ENCODE peak calls at places on chromosomes 13 and 19, in seven cellular contexts. One of them, this sample, is unnamed.

GRCh38 chr13:77345150-77345780 is 18.4 kb upstream of the MYCBP2 start:
- DNase-seq in A549: no peak
- DNase-seq in omental fat pad: no peak
- DNase-seq in RWPE1: no peak
- DNase-seq in GM20000: no peak
- DNase-seq in mesothelial cell of epicardium: no peak
- DNase-seq in astrocyte of the cerebellum: no peak
- DNase-seq in this sample: no peak

GRCh38 chr13:75870397-75870801 is 234.3 kb downstream of the LMO7 start:
- DNase-seq in RWPE1: peak; percentile 26
- DNase-seq in GM20000: peak; percentile 39
- DNase-seq in astrocyte of the cerebellum: no peak
- DNase-seq in omental fat pad: no peak
- DNase-seq in mesothelial cell of epicardium: no peak
- DNase-seq in A549: peak; percentile 15
- DNase-seq in this sample: peak; percentile 19

GRCh38 chr13:97627566-97627965 is 193.6 kb downstream of the RAP2A start:
- DNase-seq in astrocyte of the cerebellum: peak; percentile 78
- DNase-seq in A549: no peak
- DNase-seq in omental fat pad: no peak
- DNase-seq in RWPE1: peak; percentile 18
- DNase-seq in mesothelial cell of epicardium: no peak
- DNase-seq in GM20000: no peak
- DNase-seq in this sample: no peak

GRCh38 chr19:32287811-32288227 is 57.6 kb upstream of the ZNF507 start:
- DNase-seq in astrocyte of the cerebellum: peak; percentile 6
- DNase-seq in RWPE1: no peak
- DNase-seq in GM20000: no peak
- DNase-seq in A549: peak; percentile 44
- DNase-seq in mesothelial cell of epicardium: no peak
- DNase-seq in omental fat pad: peak; percentile 51
- DNase-seq in this sample: no peak

GRCh38 chr13:111926501-111927180 is 140.3 kb upstream of the SOX1 start:
- DNase-seq in astrocyte of the cerebellum: no peak
- DNase-seq in A549: no peak
- DNase-seq in GM20000: no peak
- DNase-seq in RWPE1: no peak
- DNase-seq in omental fat pad: no peak
- DNase-seq in mesothelial cell of epicardium: no peak
- DNase-seq in this sample: no peak

GRCh38 chr19:3698386-3698950 is 1.8 kb downstream of the PIP5K1C start:
- DNase-seq in A549: no peak
- DNase-seq in mesothelial cell of epicardium: no peak
- DNase-seq in astrocyte of the cerebellum: no peak
- DNase-seq in omental fat pad: no peak
- DNase-seq in GM20000: peak; percentile 67
- DNase-seq in RWPE1: no peak
- DNase-seq in this sample: peak; percentile 73

GRCh38 chr19:36482876-36483275 is 6.5 kb downstream of the ZNF566 start:
- DNase-seq in A549: no peak
- DNase-seq in RWPE1: no peak
- DNase-seq in GM20000: no peak
- DNase-seq in astrocyte of the cerebellum: no peak
- DNase-seq in omental fat pad: no peak
- DNase-seq in mesothelial cell of epicardium: no peak
- DNase-seq in this sample: no peak

GRCh38 chr13:64725492-64725891 is 2504.6 kb downstream of the PCDH9 start:
- DNase-seq in astrocyte of the cerebellum: no peak
- DNase-seq in A549: no peak
- DNase-seq in GM20000: no peak
- DNase-seq in RWPE1: no peak
- DNase-seq in omental fat pad: no peak
- DNase-seq in mesothelial cell of epicardium: no peak
- DNase-seq in this sample: no peak

GRCh38 chr13:113929628-113930615 is 44.0 kb downstream of the C13orf46 start:
- DNase-seq in A549: no peak
- DNase-seq in GM20000: no peak
- DNase-seq in mesothelial cell of epicardium: peak; percentile 29
- DNase-seq in astrocyte of the cerebellum: no peak
- DNase-seq in RWPE1: no peak
- DNase-seq in omental fat pad: peak; percentile 13
- DNase-seq in this sample: no peak

GRCh38 chr13:47211106-47211505 is 314.3 kb upstream of the HTR2A start:
- DNase-seq in astrocyte of the cerebellum: no peak
- DNase-seq in RWPE1: peak; percentile 28
- DNase-seq in omental fat pad: no peak
- DNase-seq in mesothelial cell of epicardium: no peak
- DNase-seq in GM20000: no peak
- DNase-seq in A549: no peak
- DNase-seq in this sample: no peak

GRCh38 chr19:10915511-10916091 is 12.8 kb downstream of the YIPF2 start:
- DNase-seq in A549: no peak
- DNase-seq in astrocyte of the cerebellum: no peak
- DNase-seq in omental fat pad: no peak
- DNase-seq in mesothelial cell of epicardium: no peak
- DNase-seq in GM20000: no peak
- DNase-seq in RWPE1: peak; percentile 80
- DNase-seq in this sample: no peak

GRCh38 chr13:112442483-112443090 is 66.4 kb downstream of the SPACA7 start:
- DNase-seq in A549: no peak
- DNase-seq in RWPE1: peak; percentile 14
- DNase-seq in mesothelial cell of epicardium: no peak
- DNase-seq in omental fat pad: no peak
- DNase-seq in astrocyte of the cerebellum: no peak
- DNase-seq in GM20000: no peak
- DNase-seq in this sample: peak; percentile 14

GRCh38 chr19:1410136-1410786 is 2.9 kb downstream of the DAZAP1 start:
- DNase-seq in omental fat pad: no peak
- DNase-seq in GM20000: no peak
- DNase-seq in mesothelial cell of epicardium: no peak
- DNase-seq in A549: no peak
- DNase-seq in astrocyte of the cerebellum: no peak
- DNase-seq in RWPE1: no peak
- DNase-seq in this sample: no peak

GRCh38 chr13:78603240-78603947 is at the start of gene POU4F1:
- DNase-seq in A549: peak; percentile 50
- DNase-seq in RWPE1: peak; percentile 69
- DNase-seq in mesothelial cell of epicardium: peak; percentile 64
- DNase-seq in GM20000: peak; percentile 92
- DNase-seq in astrocyte of the cerebellum: no peak
- DNase-seq in omental fat pad: no peak
- DNase-seq in this sample: peak; percentile 89

GRCh38 chr19:292951-293350 is 1.7 kb upstream of the PLPP2 start:
- DNase-seq in astrocyte of the cerebellum: no peak
- DNase-seq in mesothelial cell of epicardium: no peak
- DNase-seq in RWPE1: no peak
- DNase-seq in omental fat pad: no peak
- DNase-seq in GM20000: no peak
- DNase-seq in A549: no peak
- DNase-seq in this sample: no peak

GRCh38 chr19:16366433-16367268 is 42.0 kb downstream of the KLF2 start:
- DNase-seq in RWPE1: no peak
- DNase-seq in GM20000: peak; percentile 72
- DNase-seq in mesothelial cell of epicardium: no peak
- DNase-seq in astrocyte of the cerebellum: no peak
- DNase-seq in omental fat pad: no peak
- DNase-seq in A549: no peak
- DNase-seq in this sample: peak; percentile 78

GRCh38 chr19:46963093-46963734 is 56.4 kb upstream of the NPAS1 start:
- DNase-seq in astrocyte of the cerebellum: peak; percentile 93
- DNase-seq in mesothelial cell of epicardium: no peak
- DNase-seq in A549: no peak
- DNase-seq in omental fat pad: no peak
- DNase-seq in RWPE1: no peak
- DNase-seq in GM20000: no peak
- DNase-seq in this sample: no peak

GRCh38 chr13:106230450-106230849 is 305.0 kb downstream of the EFNB2 start:
- DNase-seq in RWPE1: peak; percentile 54
- DNase-seq in GM20000: no peak
- DNase-seq in astrocyte of the cerebellum: peak; percentile 16
- DNase-seq in omental fat pad: no peak
- DNase-seq in A549: no peak
- DNase-seq in mesothelial cell of epicardium: no peak
- DNase-seq in this sample: no peak

DNA sequence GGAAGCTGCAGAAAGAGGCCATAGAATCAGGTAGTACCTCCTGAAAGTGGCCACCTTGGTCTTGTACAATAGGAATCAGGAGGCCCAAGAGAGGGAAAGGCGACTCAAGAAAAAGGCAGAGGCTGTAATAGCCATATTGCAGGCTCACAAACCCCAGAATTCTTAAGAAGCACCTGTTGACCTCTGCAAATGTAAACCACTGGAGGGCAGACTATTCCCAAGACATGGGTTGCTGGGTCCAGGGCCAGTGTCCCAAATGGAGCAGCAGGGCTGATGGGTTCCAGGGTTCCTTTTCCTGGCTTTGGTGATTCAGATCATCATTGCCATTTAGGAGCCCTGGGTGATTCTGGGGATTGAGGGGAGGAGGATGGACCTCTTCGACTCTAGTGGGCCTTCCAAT is 167.6 kb downstream of the B3GLCT start:
- DNase-seq in RWPE1: no peak
- DNase-seq in GM20000: no peak
- DNase-seq in omental fat pad: no peak
- DNase-seq in A549: no peak
- DNase-seq in astrocyte of the cerebellum: no peak
- DNase-seq in mesothelial cell of epicardium: no peak
- DNase-seq in this sample: no peak
- TF ChIP-seq CTCF in RWPE1: no peak
- TF ChIP-seq CTCF in GM20000: no peak
- TF ChIP-seq CTCF in omental fat pad: no peak
- TF ChIP-seq CTCF in A549: no peak
- TF ChIP-seq CTCF in astrocyte of the cerebellum: no peak
- TF ChIP-seq CTCF in mesothelial cell of epicardium: no peak
- TF ChIP-seq CTCF in this sample: no peak

GRCh38 chr13:59172076-59172475 is 991.7 kb downstream of the DIAPH3 start:
- DNase-seq in astrocyte of the cerebellum: no peak
- DNase-seq in omental fat pad: no peak
- DNase-seq in GM20000: no peak
- DNase-seq in RWPE1: no peak
- DNase-seq in mesothelial cell of epicardium: no peak
- DNase-seq in A549: no peak
- DNase-seq in this sample: no peak
- TF ChIP-seq CTCF in astrocyte of the cerebellum: no peak
- TF ChIP-seq CTCF in omental fat pad: no peak
- TF ChIP-seq CTCF in GM20000: no peak
- TF ChIP-seq CTCF in RWPE1: no peak
- TF ChIP-seq CTCF in mesothelial cell of epicardium: no peak
- TF ChIP-seq CTCF in A549: no peak
- TF ChIP-seq CTCF in this sample: no peak

GRCh38 chr13:38046049-38046376 is 176.4 kb upstream of the TRPC4 start:
- DNase-seq in RWPE1: no peak
- DNase-seq in astrocyte of the cerebellum: no peak
- DNase-seq in A549: no peak
- DNase-seq in omental fat pad: no peak
- DNase-seq in GM20000: no peak
- DNase-seq in mesothelial cell of epicardium: no peak
- DNase-seq in this sample: no peak

GRCh38 chr13:38044067-38044466 is 174.5 kb upstream of the TRPC4 start:
- DNase-seq in A549: no peak
- DNase-seq in RWPE1: no peak
- DNase-seq in astrocyte of the cerebellum: no peak
- DNase-seq in GM20000: no peak
- DNase-seq in omental fat pad: no peak
- DNase-seq in mesothelial cell of epicardium: no peak
- DNase-seq in this sample: no peak

GRCh38 chr13:38042771-38043170 is 173.2 kb upstream of the TRPC4 start:
- DNase-seq in RWPE1: no peak
- DNase-seq in GM20000: no peak
- DNase-seq in mesothelial cell of epicardium: no peak
- DNase-seq in astrocyte of the cerebellum: no peak
- DNase-seq in omental fat pad: no peak
- DNase-seq in A549: no peak
- DNase-seq in this sample: no peak

GRCh38 chr13:38045278-38046048 is 175.9 kb upstream of the TRPC4 start:
- DNase-seq in mesothelial cell of epicardium: no peak
- DNase-seq in GM20000: no peak
- DNase-seq in astrocyte of the cerebellum: peak; percentile 4
- DNase-seq in A549: no peak
- DNase-seq in omental fat pad: no peak
- DNase-seq in RWPE1: peak; percentile 8
- DNase-seq in this sample: no peak
- TF ChIP-seq CTCF in mesothelial cell of epicardium: no peak
- TF ChIP-seq CTCF in GM20000: no peak
- TF ChIP-seq CTCF in astrocyte of the cerebellum: peak; percentile 66
- TF ChIP-seq CTCF in A549: no peak
- TF ChIP-seq CTCF in omental fat pad: no peak
- TF ChIP-seq CTCF in RWPE1: no peak
- TF ChIP-seq CTCF in this sample: peak; percentile 36

GRCh38 chr19:49058592-49058991 is 1.0 kb upstream of the CGB7 start:
- DNase-seq in A549: no peak
- DNase-seq in astrocyte of the cerebellum: peak; percentile 18
- DNase-seq in mesothelial cell of epicardium: no peak
- DNase-seq in GM20000: peak; percentile 52
- DNase-seq in RWPE1: no peak
- DNase-seq in omental fat pad: no peak
- DNase-seq in this sample: peak; percentile 68

GRCh38 chr19:49057636-49058234 is at the start of gene CGB7:
- DNase-seq in mesothelial cell of epicardium: peak; percentile 61
- DNase-seq in RWPE1: peak; percentile 83
- DNase-seq in A549: peak; percentile 77
- DNase-seq in GM20000: peak; percentile 58
- DNase-seq in omental fat pad: peak; percentile 43
- DNase-seq in astrocyte of the cerebellum: no peak
- DNase-seq in this sample: no peak

GRCh38 chr19:49059056-49059455 is 1.5 kb upstream of the CGB7 start:
- DNase-seq in RWPE1: no peak
- DNase-seq in astrocyte of the cerebellum: no peak
- DNase-seq in GM20000: peak; percentile 17
- DNase-seq in omental fat pad: no peak
- DNase-seq in mesothelial cell of epicardium: no peak
- DNase-seq in A549: no peak
- DNase-seq in this sample: peak; percentile 19

GRCh38 chr19:49061000-49061399 is 3.5 kb upstream of the CGB7 start:
- DNase-seq in omental fat pad: no peak
- DNase-seq in RWPE1: no peak
- DNase-seq in A549: no peak
- DNase-seq in mesothelial cell of epicardium: no peak
- DNase-seq in astrocyte of the cerebellum: no peak
- DNase-seq in GM20000: no peak
- DNase-seq in this sample: no peak

DNA sequence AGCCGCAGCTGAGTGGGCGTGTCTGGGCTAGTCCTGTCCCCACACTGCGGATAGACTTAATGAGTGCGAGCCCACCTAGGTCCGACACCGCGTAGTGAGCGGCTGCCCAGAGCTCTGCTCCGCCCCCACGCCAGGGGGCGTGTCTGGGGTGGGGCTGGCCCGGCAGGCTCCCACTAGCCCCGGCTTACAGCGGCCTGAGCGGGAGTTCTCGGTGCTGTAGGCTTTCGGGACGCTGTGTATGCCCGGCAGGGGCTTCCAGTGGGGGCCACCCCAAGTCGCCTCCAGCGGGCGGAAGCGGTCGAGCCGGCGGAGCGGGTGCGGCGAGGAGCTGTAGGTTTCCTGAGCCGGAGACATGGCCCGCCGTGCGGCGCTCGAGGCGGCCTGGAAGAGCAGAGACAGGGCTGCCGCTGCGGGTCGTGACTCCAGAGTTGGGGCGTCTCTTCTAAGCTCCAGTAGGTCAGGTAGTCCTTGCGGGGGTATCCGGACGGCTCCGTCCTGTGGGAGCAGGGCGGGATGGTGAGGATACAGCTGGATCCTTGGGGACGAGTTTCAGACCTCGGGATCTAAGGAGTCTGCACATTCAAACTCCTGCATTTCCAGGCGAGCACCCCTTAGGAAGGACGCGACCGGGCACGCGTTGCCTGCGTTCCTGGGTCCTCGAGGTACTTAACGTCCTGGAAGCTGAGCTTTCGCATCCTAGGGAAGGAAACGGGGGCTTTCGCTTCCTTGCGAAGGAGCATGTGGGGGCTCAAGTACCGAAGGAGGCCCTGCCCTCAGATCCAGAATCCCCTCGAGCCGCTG is 1.2 kb downstream of the CGB7 start:
- DNase-seq in RWPE1: peak; percentile 82
- DNase-seq in A549: peak; percentile 92
- DNase-seq in astrocyte of the cerebellum: no peak
- DNase-seq in GM20000: peak; percentile 89
- DNase-seq in omental fat pad: no peak
- DNase-seq in mesothelial cell of epicardium: peak; percentile 72
- DNase-seq in this sample: peak; percentile 90
- TF ChIP-seq CTCF in RWPE1: peak; percentile 24
- TF ChIP-seq CTCF in A549: peak; percentile 15
- TF ChIP-seq CTCF in astrocyte of the cerebellum: peak; percentile 30
- TF ChIP-seq CTCF in GM20000: no peak
- TF ChIP-seq CTCF in omental fat pad: no peak
- TF ChIP-seq CTCF in mesothelial cell of epicardium: peak; percentile 17
- TF ChIP-seq CTCF in this sample: peak; percentile 14